ENCODE peak calls at places on chromosome 19, in five cellular contexts. One of them, this sample, is unnamed. For H3K27me3 and H3K36me3, the result is how much of the 10 kb centered on the place peaks cover.

GRCh38 chr19:44943801-44944249 is 1.8 kb downstream of the APOC4 start:
- DNase-seq in GM23338: no peak
- DNase-seq in NT2/D1: no peak
- DNase-seq in heart right ventricle: peak
- DNase-seq in GM23248: peak
- DNase-seq in this sample: peak

GRCh38 chr19:3984908-3985642 is at the start of gene EEF2:
- DNase-seq in GM23338: peak
- DNase-seq in heart right ventricle: peak
- DNase-seq in GM23248: peak
- DNase-seq in NT2/D1: peak
- DNase-seq in this sample: peak

GRCh38 chr19:38494379-38494778 is 60.9 kb downstream of the RYR1 start:
- DNase-seq in NT2/D1: peak
- DNase-seq in GM23338: peak
- DNase-seq in GM23248: no peak
- DNase-seq in heart right ventricle: no peak
- DNase-seq in this sample: peak

GRCh38 chr19:28636706-28637105 is 576.2 kb downstream of the UQCRFS1 start:
- DNase-seq in GM23338: no peak
- DNase-seq in NT2/D1: no peak
- DNase-seq in heart right ventricle: no peak
- DNase-seq in GM23248: no peak
- DNase-seq in this sample: no peak

GRCh38 chr19:32691952-32692726 is 518 bp downstream of the NUDT19 start:
- DNase-seq in NT2/D1: no peak
- DNase-seq in GM23248: peak
- DNase-seq in GM23338: peak
- DNase-seq in heart right ventricle: peak
- DNase-seq in this sample: peak

GRCh38 chr19:16645140-16645539 is 14.8 kb downstream of the SMIM7 start:
- DNase-seq in NT2/D1: no peak
- DNase-seq in heart right ventricle: no peak
- DNase-seq in GM23338: no peak
- DNase-seq in GM23248: no peak
- DNase-seq in this sample: no peak

GRCh38 chr19:57665261-57665806 is 3.4 kb upstream of the ZSCAN4 start:
- DNase-seq in heart right ventricle: no peak
- DNase-seq in GM23338: peak
- DNase-seq in NT2/D1: no peak
- DNase-seq in GM23248: no peak
- DNase-seq in this sample: no peak

GRCh38 chr19:15015946-15016542 is 33.2 kb upstream of the CASP14 start:
- DNase-seq in heart right ventricle: no peak
- DNase-seq in NT2/D1: peak
- DNase-seq in GM23338: peak
- DNase-seq in GM23248: peak
- DNase-seq in this sample: peak

GRCh38 chr19:38524369-38524768 is 90.9 kb downstream of the RYR1 start:
- DNase-seq in heart right ventricle: no peak
- DNase-seq in GM23338: no peak
- DNase-seq in GM23248: no peak
- DNase-seq in NT2/D1: no peak
- DNase-seq in this sample: no peak

GRCh38 chr19:2110822-2111221 is 14.1 kb downstream of the IZUMO4 start:
- DNase-seq in GM23338: peak
- DNase-seq in NT2/D1: no peak
- DNase-seq in heart right ventricle: no peak
- DNase-seq in GM23248: no peak
- DNase-seq in this sample: peak

GRCh38 chr19:14363203-14364097 is 17.8 kb upstream of the ADGRE5 start:
- DNase-seq in GM23248: peak
- DNase-seq in heart right ventricle: peak
- DNase-seq in NT2/D1: peak
- DNase-seq in GM23338: peak
- DNase-seq in this sample: peak

GRCh38 chr19:50154529-50154928 is 8.6 kb downstream of the IZUMO2 start:
- DNase-seq in GM23248: no peak
- DNase-seq in GM23338: no peak
- DNase-seq in heart right ventricle: no peak
- DNase-seq in NT2/D1: no peak
- DNase-seq in this sample: peak

GRCh38 chr19:39704181-39705044 is at the start of gene LGALS14:
- DNase-seq in GM23338: no peak
- DNase-seq in GM23248: no peak
- DNase-seq in heart right ventricle: no peak
- DNase-seq in NT2/D1: no peak
- DNase-seq in this sample: no peak

GRCh38 chr19:1672038-1672768 is 19.8 kb upstream of the TCF3 start:
- DNase-seq in NT2/D1: no peak
- DNase-seq in heart right ventricle: no peak
- DNase-seq in GM23338: peak
- DNase-seq in GM23248: peak
- DNase-seq in this sample: peak

GRCh38 chr19:38209671-38210457 is 14.2 kb downstream of the DPF1 start:
- DNase-seq in heart right ventricle: peak
- DNase-seq in GM23338: peak
- DNase-seq in NT2/D1: no peak
- DNase-seq in GM23248: peak
- DNase-seq in this sample: peak

GRCh38 chr19:6425732-6426686 is 1.4 kb upstream of the KHSRP start:
- DNase-seq in NT2/D1: no peak
- DNase-seq in GM23248: no peak
- DNase-seq in heart right ventricle: no peak
- DNase-seq in GM23338: no peak
- DNase-seq in this sample: peak
- H3K4me3 ChIP-seq in NT2/D1: no peak
- H3K4me3 ChIP-seq in GM23248: no peak
- H3K4me3 ChIP-seq in heart right ventricle: peak
- H3K4me3 ChIP-seq in GM23338: no peak
- H3K4me3 ChIP-seq in this sample: no peak

GRCh38 chr19:5803441-5803751 is 1.5 kb upstream of the NRTN start:
- DNase-seq in GM23248: no peak
- DNase-seq in heart right ventricle: no peak
- DNase-seq in GM23338: no peak
- DNase-seq in NT2/D1: no peak
- DNase-seq in this sample: no peak

GRCh38 chr19:5800361-5801270 is 4.3 kb upstream of the NRTN start:
- DNase-seq in GM23248: no peak
- DNase-seq in GM23338: no peak
- DNase-seq in NT2/D1: no peak
- DNase-seq in heart right ventricle: no peak
- DNase-seq in this sample: no peak

GRCh38 chr19:5801796-5802616 is 2.9 kb upstream of the NRTN start:
- DNase-seq in NT2/D1: no peak
- DNase-seq in GM23248: peak
- DNase-seq in GM23338: peak
- DNase-seq in heart right ventricle: no peak
- DNase-seq in this sample: peak

GRCh38 chr19:5798244-5798643 is 6.6 kb upstream of the NRTN start:
- DNase-seq in GM23248: no peak
- DNase-seq in GM23338: no peak
- DNase-seq in NT2/D1: no peak
- DNase-seq in heart right ventricle: no peak
- DNase-seq in this sample: no peak

DNA sequence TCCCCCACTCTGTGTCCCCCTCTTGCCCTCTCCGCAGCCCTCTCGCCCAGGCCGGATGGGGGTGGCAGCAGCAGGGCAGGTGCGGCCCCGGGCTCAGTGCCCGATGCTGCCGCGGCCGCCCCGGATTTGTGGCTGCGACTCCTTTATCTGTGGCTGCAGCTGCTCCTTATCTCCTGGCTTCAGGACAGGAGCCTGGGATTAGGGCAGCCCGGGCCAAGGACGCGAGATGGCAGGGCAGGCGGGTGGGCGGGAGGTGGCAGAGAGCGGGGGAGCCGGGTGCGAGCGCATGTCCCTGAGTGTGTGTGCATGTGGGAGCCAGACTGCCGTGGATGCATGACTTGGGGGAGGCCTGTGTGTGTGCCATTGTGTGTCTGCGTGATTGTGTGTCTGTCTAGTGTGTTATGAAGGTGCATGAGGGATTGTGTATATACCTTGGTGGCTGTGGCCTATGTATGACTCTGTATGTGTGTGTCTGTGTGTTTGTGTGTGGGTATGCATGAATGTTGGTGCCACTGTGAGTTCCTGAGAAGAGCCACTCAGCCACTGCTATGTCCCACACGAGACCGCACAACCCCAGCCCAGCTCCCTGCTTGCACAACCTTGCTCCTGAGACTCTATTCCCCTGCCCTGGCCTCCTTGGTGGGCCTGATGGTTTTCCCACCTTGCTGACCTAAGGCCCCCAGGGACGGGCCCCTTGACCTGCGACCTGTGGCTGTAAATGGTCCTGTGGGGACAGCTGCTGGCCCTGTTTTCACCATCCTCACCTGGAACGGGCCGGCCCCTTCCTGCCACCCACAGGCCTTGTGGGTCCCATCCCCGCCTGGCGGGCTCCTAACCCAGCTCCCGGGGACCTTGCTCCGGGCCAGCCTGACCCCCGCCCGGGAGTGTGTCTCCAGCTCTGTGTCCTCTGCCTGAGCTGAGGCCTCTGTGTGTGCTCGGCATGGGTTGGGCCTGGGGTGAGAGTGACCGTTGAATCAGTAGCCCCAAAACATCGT is 5.3 kb upstream of the NRTN start:
- DNase-seq in NT2/D1: no peak
- DNase-seq in heart right ventricle: peak
- DNase-seq in GM23338: no peak
- DNase-seq in GM23248: no peak
- DNase-seq in this sample: peak
- H3K27me3 ChIP-seq in NT2/D1: under half
- H3K27me3 ChIP-seq in heart right ventricle: under half
- H3K27me3 ChIP-seq in GM23338: under half
- H3K27me3 ChIP-seq in GM23248: under half
- H3K27me3 ChIP-seq in this sample: under half

DNA sequence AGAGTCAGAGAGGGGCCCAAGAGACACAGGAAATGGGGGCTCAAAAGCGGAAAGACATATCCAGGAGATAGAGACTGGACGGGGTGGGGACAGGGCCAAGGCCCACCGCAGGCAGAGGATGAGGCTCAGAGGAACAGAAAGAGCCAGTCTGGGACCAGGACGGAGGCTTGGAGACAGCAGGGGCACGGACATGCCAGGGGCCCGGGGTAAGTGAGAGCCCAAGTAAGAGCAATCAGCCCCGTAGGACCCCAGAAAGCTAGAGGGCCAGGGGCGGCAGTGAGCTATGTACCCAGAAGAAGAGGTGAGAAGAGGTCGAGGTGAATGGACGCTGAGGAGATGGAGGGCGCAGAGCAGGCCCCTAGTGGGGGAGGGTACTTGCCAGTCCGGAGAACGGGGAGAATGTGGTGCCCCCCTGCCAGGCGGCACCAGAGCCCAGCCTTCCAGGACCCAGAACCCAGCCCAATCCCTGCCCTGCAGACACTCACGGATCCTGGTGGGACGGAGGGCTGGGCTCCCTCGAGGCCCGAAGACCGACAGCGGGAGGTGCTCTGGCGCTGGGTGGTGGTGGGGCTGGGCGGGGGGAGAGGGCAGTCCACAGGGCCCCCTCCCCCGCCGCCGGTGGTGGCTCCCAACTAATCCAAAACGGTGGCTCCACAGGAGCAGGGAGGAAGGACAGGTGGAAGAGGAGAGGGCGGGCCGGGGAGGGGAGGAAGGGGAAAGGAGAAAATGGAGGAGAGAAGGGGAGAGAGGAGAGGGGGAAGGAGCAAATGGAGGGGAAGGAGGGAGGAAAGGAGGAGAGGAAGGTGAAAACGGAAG is 1.0 kb downstream of the GRIK5 start:
- DNase-seq in GM23338: peak
- DNase-seq in NT2/D1: no peak
- DNase-seq in heart right ventricle: no peak
- DNase-seq in GM23248: no peak
- DNase-seq in this sample: peak
- H3K36me3 ChIP-seq in GM23338: under half
- H3K36me3 ChIP-seq in NT2/D1: under half
- H3K36me3 ChIP-seq in heart right ventricle: under half
- H3K36me3 ChIP-seq in GM23248: under half
- H3K36me3 ChIP-seq in this sample: under half

GRCh38 chr19:9966448-9966847 is 30.1 kb upstream of the OLFM2 start:
- DNase-seq in GM23248: no peak
- DNase-seq in NT2/D1: peak
- DNase-seq in GM23338: peak
- DNase-seq in heart right ventricle: no peak
- DNase-seq in this sample: peak
- H3K4me3 ChIP-seq in GM23248: no peak
- H3K4me3 ChIP-seq in NT2/D1: peak
- H3K4me3 ChIP-seq in GM23338: peak
- H3K4me3 ChIP-seq in heart right ventricle: no peak
- H3K4me3 ChIP-seq in this sample: peak

DNA sequence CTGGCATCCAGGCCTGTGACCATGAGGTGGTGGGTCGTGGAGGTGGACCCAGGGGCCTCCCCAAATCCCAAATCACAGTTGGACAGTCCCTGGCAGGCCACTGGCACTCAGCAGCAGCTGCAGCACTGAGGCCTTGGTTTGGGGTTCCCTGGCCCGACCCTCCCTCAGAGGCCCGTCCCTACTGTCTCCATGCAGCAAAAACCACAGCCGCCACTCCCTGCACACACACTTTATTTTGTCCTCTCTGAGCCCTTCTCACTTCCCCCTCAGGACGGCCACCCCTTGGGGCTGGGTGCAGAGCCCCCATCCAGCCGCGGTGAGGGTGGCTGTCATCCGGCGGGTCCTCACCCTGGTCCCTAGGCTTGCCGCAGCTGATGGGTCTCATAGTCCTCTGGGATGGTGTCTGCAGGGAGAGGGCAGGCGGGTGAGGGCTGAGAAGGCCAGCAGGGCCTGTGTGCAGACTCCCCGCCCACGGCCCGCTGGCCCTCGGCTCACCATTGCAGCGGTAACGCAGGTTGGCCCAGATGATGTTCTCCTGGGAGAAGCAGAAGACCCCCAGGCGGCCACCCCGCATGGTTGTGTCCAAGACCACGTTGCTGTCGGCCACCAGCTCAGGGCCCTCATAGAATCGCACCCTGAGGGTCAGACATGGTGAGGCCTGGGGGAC is 8.4 kb downstream of the COMP start:
- DNase-seq in heart right ventricle: no peak
- DNase-seq in GM23248: no peak
- DNase-seq in NT2/D1: no peak
- DNase-seq in GM23338: no peak
- DNase-seq in this sample: no peak
- H3K27me3 ChIP-seq in heart right ventricle: half or more
- H3K27me3 ChIP-seq in GM23248: under half
- H3K27me3 ChIP-seq in NT2/D1: half or more
- H3K27me3 ChIP-seq in GM23338: half or more
- H3K27me3 ChIP-seq in this sample: half or more

GRCh38 chr19:6421075-6422014 is 3.3 kb downstream of the KHSRP start:
- DNase-seq in GM23338: no peak
- DNase-seq in GM23248: no peak
- DNase-seq in NT2/D1: no peak
- DNase-seq in heart right ventricle: no peak
- DNase-seq in this sample: no peak
- H3K36me3 ChIP-seq in GM23338: under half
- H3K36me3 ChIP-seq in GM23248: under half
- H3K36me3 ChIP-seq in NT2/D1: half or more
- H3K36me3 ChIP-seq in heart right ventricle: under half
- H3K36me3 ChIP-seq in this sample: under half

GRCh38 chr19:12790628-12791344 is 500 bp upstream of the JUNB start:
- DNase-seq in GM23338: no peak
- DNase-seq in NT2/D1: no peak
- DNase-seq in GM23248: peak
- DNase-seq in heart right ventricle: no peak
- DNase-seq in this sample: no peak
- H3K4me3 ChIP-seq in GM23338: peak
- H3K4me3 ChIP-seq in NT2/D1: peak
- H3K4me3 ChIP-seq in GM23248: peak
- H3K4me3 ChIP-seq in heart right ventricle: peak
- H3K4me3 ChIP-seq in this sample: peak

This sample was measured in H7.